ENCODE peak calls at places on chromosomes 1 and 21, in seven cellular contexts. One of them, this sample, is unnamed.

GRCh38 chr1:45557422-45557944 is 6.9 kb downstream of the AKR1A1 start:
- DNase-seq in body of pancreas: peak; percentile 82
- DNase-seq in COR-L47: peak; percentile 41
- DNase-seq in CD8-positive, alpha-beta memory T cell: no peak
- DNase-seq in prostate gland: no peak
- DNase-seq in kidney tubule cell: no peak
- DNase-seq in anterior cingulate cortex: no peak
- DNase-seq in this sample: no peak

GRCh38 chr1:198667796-198668195 is 29.0 kb downstream of the PTPRC start:
- DNase-seq in prostate gland: no peak
- DNase-seq in COR-L47: no peak
- DNase-seq in CD8-positive, alpha-beta memory T cell: no peak
- DNase-seq in body of pancreas: no peak
- DNase-seq in kidney tubule cell: no peak
- DNase-seq in anterior cingulate cortex: no peak
- DNase-seq in this sample: no peak

GRCh38 chr1:210600421-210601195 is 271.9 kb downstream of the HHAT start:
- DNase-seq in prostate gland: no peak
- DNase-seq in body of pancreas: no peak
- DNase-seq in anterior cingulate cortex: no peak
- DNase-seq in kidney tubule cell: peak; percentile 38
- DNase-seq in CD8-positive, alpha-beta memory T cell: no peak
- DNase-seq in COR-L47: no peak
- DNase-seq in this sample: no peak

GRCh38 chr1:114021665-114022099 is 42.4 kb downstream of the OLFML3 start:
- DNase-seq in CD8-positive, alpha-beta memory T cell: no peak
- DNase-seq in body of pancreas: no peak
- DNase-seq in kidney tubule cell: no peak
- DNase-seq in anterior cingulate cortex: no peak
- DNase-seq in prostate gland: no peak
- DNase-seq in COR-L47: no peak
- DNase-seq in this sample: no peak

GRCh38 chr1:113252166-113252565 is 138.1 kb upstream of the MAGI3 start:
- DNase-seq in kidney tubule cell: no peak
- DNase-seq in prostate gland: no peak
- DNase-seq in CD8-positive, alpha-beta memory T cell: no peak
- DNase-seq in body of pancreas: no peak
- DNase-seq in anterior cingulate cortex: no peak
- DNase-seq in COR-L47: no peak
- DNase-seq in this sample: no peak

GRCh38 chr1:147541672-147542548 is 609 bp downstream of the BCL9 start:
- DNase-seq in anterior cingulate cortex: peak; percentile 57
- DNase-seq in COR-L47: peak; percentile 21
- DNase-seq in body of pancreas: peak; percentile 58
- DNase-seq in prostate gland: peak; percentile 38
- DNase-seq in CD8-positive, alpha-beta memory T cell: no peak
- DNase-seq in kidney tubule cell: peak; percentile 39
- DNase-seq in this sample: peak; percentile 64

GRCh38 chr21:31772674-31773555 is 41.0 kb upstream of the SCAF4 start:
- DNase-seq in kidney tubule cell: no peak
- DNase-seq in body of pancreas: no peak
- DNase-seq in CD8-positive, alpha-beta memory T cell: no peak
- DNase-seq in prostate gland: no peak
- DNase-seq in anterior cingulate cortex: no peak
- DNase-seq in COR-L47: no peak
- DNase-seq in this sample: no peak

GRCh38 chr1:17844146-17844826 is 89.2 kb downstream of the ACTL8 start:
- DNase-seq in kidney tubule cell: no peak
- DNase-seq in prostate gland: no peak
- DNase-seq in anterior cingulate cortex: no peak
- DNase-seq in body of pancreas: no peak
- DNase-seq in COR-L47: no peak
- DNase-seq in CD8-positive, alpha-beta memory T cell: no peak
- DNase-seq in this sample: no peak

GRCh38 chr1:220347654-220348175 is 75.5 kb upstream of the RAB3GAP2 start:
- DNase-seq in CD8-positive, alpha-beta memory T cell: no peak
- DNase-seq in prostate gland: no peak
- DNase-seq in COR-L47: no peak
- DNase-seq in body of pancreas: no peak
- DNase-seq in kidney tubule cell: no peak
- DNase-seq in anterior cingulate cortex: no peak
- DNase-seq in this sample: no peak

GRCh38 chr1:41862411-41863221 is 56.1 kb downstream of the HIVEP3 start:
- DNase-seq in prostate gland: no peak
- DNase-seq in CD8-positive, alpha-beta memory T cell: no peak
- DNase-seq in anterior cingulate cortex: peak; percentile 35
- DNase-seq in body of pancreas: no peak
- DNase-seq in kidney tubule cell: peak; percentile 95
- DNase-seq in COR-L47: no peak
- DNase-seq in this sample: peak; percentile 99

GRCh38 chr1:81876901-81877750 is 76.4 kb downstream of the ADGRL2 start:
- DNase-seq in body of pancreas: no peak
- DNase-seq in COR-L47: no peak
- DNase-seq in prostate gland: no peak
- DNase-seq in anterior cingulate cortex: no peak
- DNase-seq in kidney tubule cell: peak; percentile 67
- DNase-seq in CD8-positive, alpha-beta memory T cell: no peak
- DNase-seq in this sample: peak; percentile 72

GRCh38 chr21:38267991-38268858 is 11.4 kb downstream of the KCNJ15 start:
- DNase-seq in body of pancreas: no peak
- DNase-seq in CD8-positive, alpha-beta memory T cell: no peak
- DNase-seq in COR-L47: no peak
- DNase-seq in kidney tubule cell: no peak
- DNase-seq in prostate gland: peak; percentile 43
- DNase-seq in anterior cingulate cortex: no peak
- DNase-seq in this sample: no peak

GRCh38 chr1:207822602-207823451 is 71.0 kb downstream of the CD46 start:
- DNase-seq in prostate gland: peak; percentile 95
- DNase-seq in anterior cingulate cortex: peak; percentile 94
- DNase-seq in kidney tubule cell: peak; percentile 96
- DNase-seq in COR-L47: peak; percentile 48
- DNase-seq in body of pancreas: peak; percentile 94
- DNase-seq in CD8-positive, alpha-beta memory T cell: peak; percentile 55
- DNase-seq in this sample: no peak

GRCh38 chr1:72241397-72241796 is 40.9 kb downstream of the NEGR1 start:
- DNase-seq in anterior cingulate cortex: no peak
- DNase-seq in prostate gland: no peak
- DNase-seq in kidney tubule cell: peak; percentile 31
- DNase-seq in body of pancreas: no peak
- DNase-seq in CD8-positive, alpha-beta memory T cell: no peak
- DNase-seq in COR-L47: no peak
- DNase-seq in this sample: no peak

GRCh38 chr1:180545991-180546390 is 12.8 kb upstream of the OVAAL start:
- DNase-seq in prostate gland: no peak
- DNase-seq in COR-L47: no peak
- DNase-seq in body of pancreas: no peak
- DNase-seq in anterior cingulate cortex: no peak
- DNase-seq in kidney tubule cell: no peak
- DNase-seq in CD8-positive, alpha-beta memory T cell: no peak
- DNase-seq in this sample: no peak

GRCh38 chr1:8197493-8198282 is 120.2 kb upstream of the SLC45A1 start:
- DNase-seq in kidney tubule cell: peak; percentile 86
- DNase-seq in CD8-positive, alpha-beta memory T cell: no peak
- DNase-seq in COR-L47: no peak
- DNase-seq in body of pancreas: peak; percentile 67
- DNase-seq in anterior cingulate cortex: no peak
- DNase-seq in prostate gland: peak; percentile 73
- DNase-seq in this sample: peak; percentile 99

GRCh38 chr1:197725975-197726374 is 49.3 kb downstream of the DENND1B start:
- DNase-seq in CD8-positive, alpha-beta memory T cell: no peak
- DNase-seq in anterior cingulate cortex: no peak
- DNase-seq in kidney tubule cell: no peak
- DNase-seq in prostate gland: no peak
- DNase-seq in body of pancreas: no peak
- DNase-seq in COR-L47: no peak
- DNase-seq in this sample: no peak

GRCh38 chr21:32412998-32413504 is 545 bp downstream of the EVA1C start:
- DNase-seq in prostate gland: peak; percentile 63
- DNase-seq in CD8-positive, alpha-beta memory T cell: no peak
- DNase-seq in anterior cingulate cortex: no peak
- DNase-seq in body of pancreas: peak; percentile 48
- DNase-seq in COR-L47: peak; percentile 20
- DNase-seq in kidney tubule cell: no peak
- DNase-seq in this sample: no peak

GRCh38 chr1:18635833-18636671 is 5.4 kb downstream of the PAX7 start:
- DNase-seq in CD8-positive, alpha-beta memory T cell: no peak
- DNase-seq in body of pancreas: no peak
- DNase-seq in kidney tubule cell: peak; percentile 61
- DNase-seq in anterior cingulate cortex: no peak
- DNase-seq in prostate gland: no peak
- DNase-seq in COR-L47: no peak
- DNase-seq in this sample: no peak

GRCh38 chr1:17711577-17711910 is 43.6 kb upstream of the ACTL8 start:
- DNase-seq in kidney tubule cell: no peak
- DNase-seq in anterior cingulate cortex: no peak
- DNase-seq in body of pancreas: no peak
- DNase-seq in prostate gland: no peak
- DNase-seq in COR-L47: no peak
- DNase-seq in CD8-positive, alpha-beta memory T cell: no peak
- DNase-seq in this sample: no peak

GRCh38 chr1:145891143-145891542 is 5.5 kb upstream of the ANKRD35 start:
- DNase-seq in kidney tubule cell: peak; percentile 23
- DNase-seq in CD8-positive, alpha-beta memory T cell: no peak
- DNase-seq in anterior cingulate cortex: no peak
- DNase-seq in prostate gland: peak; percentile 87
- DNase-seq in body of pancreas: peak; percentile 19
- DNase-seq in COR-L47: peak; percentile 29
- DNase-seq in this sample: peak; percentile 75

GRCh38 chr1:82517586-82517985 is 716.9 kb downstream of the ADGRL2 start:
- DNase-seq in prostate gland: no peak
- DNase-seq in CD8-positive, alpha-beta memory T cell: no peak
- DNase-seq in body of pancreas: peak; percentile 35
- DNase-seq in kidney tubule cell: peak; percentile 42
- DNase-seq in COR-L47: no peak
- DNase-seq in anterior cingulate cortex: no peak
- DNase-seq in this sample: peak; percentile 19

GRCh38 chr21:14645702-14646101 is 99.6 kb upstream of the SAMSN1 start:
- DNase-seq in anterior cingulate cortex: no peak
- DNase-seq in CD8-positive, alpha-beta memory T cell: no peak
- DNase-seq in kidney tubule cell: no peak
- DNase-seq in body of pancreas: no peak
- DNase-seq in COR-L47: no peak
- DNase-seq in prostate gland: no peak
- DNase-seq in this sample: no peak

GRCh38 chr1:210328746-210329488 is at the start of gene HHAT:
- DNase-seq in body of pancreas: peak; percentile 82
- DNase-seq in prostate gland: peak; percentile 74
- DNase-seq in anterior cingulate cortex: peak; percentile 64
- DNase-seq in CD8-positive, alpha-beta memory T cell: peak; percentile 64
- DNase-seq in kidney tubule cell: peak; percentile 88
- DNase-seq in COR-L47: peak; percentile 53
- DNase-seq in this sample: peak; percentile 64

GRCh38 chr1:9903801-9904527 is 6.1 kb downstream of the CTNNBIP1 start:
- DNase-seq in anterior cingulate cortex: no peak
- DNase-seq in COR-L47: no peak
- DNase-seq in CD8-positive, alpha-beta memory T cell: no peak
- DNase-seq in prostate gland: no peak
- DNase-seq in body of pancreas: no peak
- DNase-seq in kidney tubule cell: no peak
- DNase-seq in this sample: no peak

GRCh38 chr1:79373481-79374132 is 367.1 kb upstream of the ADGRL4 start:
- DNase-seq in anterior cingulate cortex: no peak
- DNase-seq in kidney tubule cell: peak; percentile 51
- DNase-seq in prostate gland: no peak
- DNase-seq in body of pancreas: peak; percentile 67
- DNase-seq in CD8-positive, alpha-beta memory T cell: no peak
- DNase-seq in COR-L47: peak; percentile 76
- DNase-seq in this sample: peak; percentile 23

GRCh38 chr1:231091853-231092301 is 51.8 kb upstream of the FAM89A start:
- DNase-seq in CD8-positive, alpha-beta memory T cell: no peak
- DNase-seq in kidney tubule cell: peak; percentile 20
- DNase-seq in COR-L47: no peak
- DNase-seq in prostate gland: no peak
- DNase-seq in anterior cingulate cortex: no peak
- DNase-seq in body of pancreas: peak; percentile 69
- DNase-seq in this sample: no peak